ENCODE peak calls at places on chromosomes 1 and 21, in six cellular contexts. V is osteocyte; G is posterior vena cava; H is activated CD4-positive, CD25-positive, alpha-beta regulatory T cell; U is progenitor cell of endocrine pancreas; O is transverse colon. F is an unnamed sample.

GRCh38 chr1:92859400-92860039 is 27.7 kb downstream of the RPL5 start:
- DNase-seq in V (no peak), G (no peak), H (no peak), U (no peak), O (no peak), F (no peak)

GRCh38 chr1:3975903-3976630 is 76.0 kb upstream of the C1orf174 start:
- DNase-seq in V (no peak), G (no peak), H (no peak), U (no peak), O (no peak), F (no peak)

GRCh38 chr21:30408782-30409494 is 13.1 kb downstream of the KRTAP13-1 start:
- DNase-seq in V (no peak), G (no peak), H (no peak), U (peak; percentile 48), O (peak; percentile 54), F (no peak)

GRCh38 chr1:22500476-22500875 is 48.8 kb downstream of the ZBTB40 start:
- DNase-seq in V (no peak), G (no peak), H (no peak), U (no peak), O (peak; percentile 20), F (no peak)

GRCh38 chr1:64505944-64506658 is 36.2 kb downstream of the CACHD1 start:
- DNase-seq in V (no peak), G (no peak), H (no peak), U (no peak), O (peak; percentile 63), F (no peak)

GRCh38 chr1:40783001-40783905 is at the start of gene KCNQ4:
- DNase-seq in V (no peak), G (peak; percentile 82), H (no peak), U (peak; percentile 48), O (peak; percentile 70), F (peak; percentile 90)

GRCh38 chr1:3290915-3291314 is 163.6 kb upstream of the ARHGEF16 start:
- DNase-seq in V (no peak), G (no peak), H (no peak), U (no peak), O (no peak), F (no peak)

GRCh38 chr1:230108580-230108979 is 41.5 kb downstream of the GALNT2 start:
- DNase-seq in V (no peak), G (no peak), H (no peak), U (no peak), O (no peak), F (no peak)

GRCh38 chr1:13801711-13802486 is 101.9 kb downstream of the PRDM2 start:
- DNase-seq in V (no peak), G (no peak), H (no peak), U (no peak), O (peak; percentile 55), F (no peak)

GRCh38 chr1:184464757-184465156 is 77.9 kb downstream of the C1orf21 start:
- DNase-seq in V (no peak), G (no peak), H (no peak), U (no peak), O (no peak), F (no peak)

GRCh38 chr1:2594001-2594640 is 7.5 kb downstream of the PRXL2B start:
- DNase-seq in V (peak; percentile 84), G (peak; percentile 81), H (no peak), U (no peak), O (peak; percentile 65), F (peak; percentile 92)

GRCh38 chr1:223704921-223705878 is 7.1 kb upstream of the CAPN2 start:
- DNase-seq in V (no peak), G (no peak), H (no peak), U (no peak), O (no peak), F (no peak)

GRCh38 chr1:153583976-153584375 is 18.3 kb upstream of the S100A2 start:
- DNase-seq in V (no peak), G (no peak), H (no peak), U (no peak), O (no peak), F (no peak)

GRCh38 chr1:34844252-34844634 is 15.3 kb downstream of the SMIM12 start:
- DNase-seq in V (no peak), G (peak; percentile 45), H (no peak), U (no peak), O (no peak), F (no peak)

GRCh38 chr1:104238991-104239390 is 489.3 kb downstream of the AMY1C start:
- DNase-seq in V (no peak), G (no peak), H (no peak), U (no peak), O (no peak), F (no peak)

GRCh38 chr1:179926494-179927205 is 28.0 kb upstream of the CEP350 start:
- DNase-seq in V (no peak), G (no peak), H (no peak), U (no peak), O (no peak), F (no peak)

GRCh38 chr1:162954824-162955223 is 93.8 kb upstream of the CCDC190 start:
- DNase-seq in V (no peak), G (no peak), H (no peak), U (no peak), O (no peak), F (no peak)

GRCh38 chr1:240491796-240492195 is 120.2 kb downstream of the GREM2 start:
- DNase-seq in V (no peak), G (no peak), H (no peak), U (no peak), O (no peak), F (no peak)

GRCh38 chr1:42480921-42481320 is 17.8 kb downstream of the CCDC30 start:
- DNase-seq in V (no peak), G (no peak), H (no peak), U (no peak), O (no peak), F (no peak)

GRCh38 chr1:110050602-110051261 is 16.3 kb downstream of the STRIP1 start:
- DNase-seq in V (no peak), G (no peak), H (no peak), U (no peak), O (no peak), F (no peak)

GRCh38 chr1:221777434-221778072 is 35.7 kb upstream of the DUSP10 start:
- DNase-seq in V (no peak), G (no peak), H (no peak), U (no peak), O (no peak), F (no peak)

GRCh38 chr1:26745191-26745590 is 42.6 kb upstream of the PIGV start:
- DNase-seq in V (no peak), G (no peak), H (no peak), U (no peak), O (no peak), F (no peak)

GRCh38 chr21:42666918-42667317 is 13.5 kb downstream of the PDE9A start:
- DNase-seq in V (no peak), G (no peak), H (no peak), U (no peak), O (no peak), F (no peak)

GRCh38 chr1:214857716-214858115 is 224.8 kb upstream of the KCNK2 start:
- DNase-seq in V (no peak), G (no peak), H (no peak), U (no peak), O (no peak), F (no peak)

GRCh38 chr1:109931189-109931672 is 20.6 kb downstream of the CSF1 start:
- DNase-seq in V (peak; percentile 96), G (peak; percentile 95), H (no peak), U (peak; percentile 81), O (peak; percentile 71), F (peak; percentile 94)

GRCh38 chr1:37471345-37472231 is 2.8 kb upstream of the ZC3H12A start:
- DNase-seq in V (peak; percentile 92), G (peak; percentile 94), H (no peak), U (no peak), O (peak; percentile 84), F (peak; percentile 91)

GRCh38 chr1:162660598-162660997 is 28.3 kb downstream of the DDR2 start:
- DNase-seq in V (no peak), G (no peak), H (no peak), U (no peak), O (no peak), F (no peak)

GRCh38 chr21:41821081-41821755 is 54.4 kb upstream of the RIPK4 start:
- DNase-seq in V (no peak), G (no peak), H (no peak), U (no peak), O (no peak), F (no peak)

GRCh38 chr1:197944485-197944884 is 27.3 kb downstream of the LHX9 start:
- DNase-seq in V (no peak), G (no peak), H (no peak), U (no peak), O (no peak), F (no peak)